ENCODE peak calls at places on chromosomes 1 and 21, in nine cellular contexts. J, V, I, M, T, P, H, E and S are unnamed samples.

GRCh38 chr1:157085416-157085815 is 14.2 kb downstream of the ETV3L start:
- DNase-seq in J (no peak), V (no peak), I (no peak), M (no peak), T (no peak), P (no peak), H (no peak), E (no peak), S (no peak)

GRCh38 chr1:151816964-151817730 is 11.9 kb upstream of the LINGO4 start:
- DNase-seq in J (no peak), V (no peak), I (no peak), M (no peak), T (no peak), P (no peak), H (no peak), E (no peak), S (no peak)

GRCh38 chr1:6014130-6014999 is 22.1 kb upstream of the NPHP4 start:
- DNase-seq in J (no peak), V (peak; percentile 73), I (peak; percentile 94), M (no peak), T (no peak), P (no peak), H (no peak), E (peak; percentile 53), S (peak; percentile 85)

GRCh38 chr1:31764307-31765040 is at the start of gene ADGRB2:
- DNase-seq in J (no peak), V (no peak), I (no peak), M (no peak), T (peak; percentile 46), P (peak; percentile 25), H (no peak), E (no peak), S (no peak)

GRCh38 chr21:40016234-40016633 is 149.0 kb downstream of the PCP4 start:
- DNase-seq in J (no peak), V (no peak), I (no peak), M (no peak), T (no peak), P (no peak), H (no peak), E (no peak), S (no peak)

GRCh38 chr1:152543808-152544207 is 22.8 kb downstream of the LCE3E start:
- DNase-seq in J (no peak), V (no peak), I (no peak), M (no peak), T (peak; percentile 3), P (peak; percentile 14), H (no peak), E (no peak), S (no peak)

GRCh38 chr1:26218906-26219494 is 15.0 kb upstream of the CEP85 start:
- DNase-seq in J (no peak), V (no peak), I (peak; percentile 54), M (no peak), T (peak; percentile 17), P (no peak), H (no peak), E (no peak), S (no peak)

GRCh38 chr1:165116732-165117131 is 239.8 kb downstream of the LMX1A start:
- DNase-seq in J (no peak), V (no peak), I (no peak), M (peak; percentile 59), T (no peak), P (peak; percentile 97), H (peak; percentile 62), E (no peak), S (no peak)

GRCh38 chr1:39469150-39469549 is 22.3 kb upstream of the BMP8A start:
- DNase-seq in J (no peak), V (no peak), I (no peak), M (no peak), T (no peak), P (no peak), H (no peak), E (no peak), S (no peak)

GRCh38 chr1:111221633-111222286 is 5.8 kb upstream of the CHI3L2 start:
- DNase-seq in J (peak; percentile 98), V (no peak), I (no peak), M (no peak), T (no peak), P (no peak), H (no peak), E (no peak), S (no peak)

GRCh38 chr1:243982451-243983018 is 68.5 kb upstream of the ZBTB18 start:
- DNase-seq in J (no peak), V (no peak), I (no peak), M (no peak), T (peak; percentile 43), P (no peak), H (no peak), E (no peak), S (no peak)

GRCh38 chr1:224168859-224169380 is 14.1 kb upstream of the DEGS1 start:
- DNase-seq in J (peak; percentile 68), V (no peak), I (peak; percentile 37), M (peak; percentile 98), T (no peak), P (peak; percentile 98), H (peak; percentile 57), E (no peak), S (no peak)

GRCh38 chr1:113780363-113781146 is 21.3 kb upstream of the PHTF1 start:
- DNase-seq in J (no peak), V (no peak), I (no peak), M (no peak), T (no peak), P (no peak), H (no peak), E (no peak), S (no peak)
- H3K4me3 ChIP-seq in J (no peak overlapping the region), V (no peak overlapping the region), I (no peak overlapping the region), M (no peak overlapping the region), T (no peak overlapping the region), P (no peak overlapping the region), H (no peak overlapping the region), E (no peak overlapping the region), S (no peak overlapping the region)

GRCh38 chr1:71796044-71796443 is 486.3 kb downstream of the NEGR1 start:
- DNase-seq in J (no peak), V (no peak), I (no peak), M (no peak), T (no peak), P (peak; percentile 22), H (no peak), E (no peak), S (no peak)
- TF ChIP-seq CTCF in J (no peak), V (no peak), I (no peak), M (no peak), T (no peak), P (no peak), H (no peak), E (no peak), S (no peak)

GRCh38 chr1:43536196-43536863 is 5.6 kb downstream of the PTPRF start:
- DNase-seq in J (no peak), V (no peak), I (no peak), M (no peak), T (no peak), P (peak; percentile 88), H (no peak), E (no peak), S (peak; percentile 18)
- H3K4me3 ChIP-seq in J (no peak overlapping the region), V (no peak overlapping the region), I (no peak overlapping the region), M (no peak overlapping the region), T (no peak overlapping the region), P (no peak overlapping the region), H (no peak overlapping the region), E (no peak overlapping the region), S (no peak overlapping the region)

DNA sequence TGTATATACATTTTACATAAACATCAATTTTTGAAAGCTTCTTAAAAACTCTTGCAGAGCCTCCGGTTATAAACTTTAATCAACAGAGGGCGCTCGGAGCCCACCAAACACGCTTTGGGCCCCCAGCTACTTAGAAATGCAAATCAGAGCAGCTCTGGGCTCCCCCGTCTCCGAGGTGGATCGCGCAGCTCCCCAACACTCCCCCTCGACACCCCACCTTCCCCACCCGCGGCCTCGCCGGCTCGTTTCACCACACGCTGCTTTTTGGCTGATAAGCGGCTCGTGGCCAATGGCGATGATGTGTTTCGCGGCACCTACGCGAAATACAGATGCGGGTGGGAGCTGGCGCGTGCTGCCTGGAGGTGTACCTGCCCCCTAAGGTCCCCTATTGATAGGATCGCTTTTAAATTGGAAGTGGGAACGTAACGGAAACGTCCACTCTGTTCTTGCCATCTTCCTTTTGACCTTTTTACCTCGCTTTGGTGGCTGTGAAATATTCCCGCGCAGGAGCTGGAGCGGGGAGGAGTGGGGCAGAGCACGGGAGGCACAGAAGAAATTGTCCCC is 1.6 kb upstream of the KIF26B start:
- DNase-seq in J (peak; percentile 37), V (peak; percentile 30), I (peak; percentile 52), M (peak; percentile 53), T (peak; percentile 80), P (peak; percentile 82), H (peak; percentile 52), E (peak; percentile 79), S (peak; percentile 67)
- TF ChIP-seq CTCF in J (peak; percentile 57), V (peak; percentile 71), I (peak; percentile 51), M (peak; percentile 62), T (peak; percentile 81), P (peak; percentile 95), H (peak; percentile 55), E (peak; percentile 24), S (peak; percentile 84)

DNA sequence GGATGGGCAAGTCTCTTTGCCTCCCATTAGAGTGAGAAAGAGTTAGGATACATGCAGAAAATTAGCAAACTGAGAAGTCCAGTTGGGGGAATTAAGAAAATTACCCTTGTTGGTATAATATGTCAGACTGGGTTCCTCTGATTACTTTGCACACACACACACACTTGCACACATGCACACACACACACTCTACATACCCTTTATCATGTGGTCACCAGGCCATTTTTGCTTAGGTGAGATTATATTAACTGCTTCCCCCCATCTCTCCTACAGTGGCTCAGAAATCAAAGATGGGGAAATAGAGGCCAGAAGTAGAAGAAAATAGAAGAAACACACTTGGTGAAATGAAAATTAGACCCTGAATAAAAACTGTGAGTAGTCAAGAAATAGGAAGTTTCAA is 917 bp upstream of the LIX1L start:
- DNase-seq in J (no peak), V (no peak), I (no peak), M (no peak), T (no peak), P (no peak), H (no peak), E (no peak), S (no peak)
- H3K4me3 ChIP-seq in J (no peak overlapping the region), V (peak overlapping the region; percentile 68), I (no peak overlapping the region), M (no peak overlapping the region), T (no peak overlapping the region), P (no peak overlapping the region), H (no peak overlapping the region), E (no peak overlapping the region), S (no peak overlapping the region)

GRCh38 chr1:114671011-114671938 is 1.4 kb upstream of the DENND2C start:
- DNase-seq in J (no peak), V (no peak), I (no peak), M (no peak), T (peak; percentile 40), P (peak; percentile 48), H (no peak), E (no peak), S (no peak)
- TF ChIP-seq CTCF in J (peak; percentile 3), V (peak; percentile 34), I (no peak), M (no peak), T (peak; percentile 59), P (peak; percentile 68), H (no peak), E (no peak), S (peak; percentile 44)